ENCODE peak calls at places on chromosomes 16 and 17, in eight cellular contexts. I is coronary artery; M is choroid plexus epithelial cell; B is BJ; W is SK-N-DZ; A is uterus; S is CD4-positive, alpha-beta T cell; G is HAP-1. R is an unnamed sample.
A peak's percentile ranks its signal among the peaks of the same experiment; 100 is the strongest.

GRCh38 chr17:4854181-4854681 is 21.1 kb downstream of the MINK1 start:
- DNase-seq in I (no peak), M (peak; percentile 54), B (no peak), W (peak; percentile 87), A (no peak), S (no peak), G (no peak), R (no peak)

GRCh38 chr17:14510136-14510535 is 209.3 kb downstream of the HS3ST3B1 start:
- DNase-seq in I (no peak), M (peak; percentile 6), B (peak; percentile 1), W (no peak), A (no peak), S (no peak), G (no peak), R (no peak)

GRCh38 chr16:31869511-31870201 is 4.0 kb upstream of the ZNF267 start:
- DNase-seq in I (no peak), M (peak; percentile 83), B (no peak), W (no peak), A (no peak), S (peak; percentile 56), G (no peak), R (peak; percentile 84)

GRCh38 chr17:74519951-74520553 is 11.2 kb downstream of the CD300LB start:
- DNase-seq in I (peak; percentile 26), M (no peak), B (no peak), W (no peak), A (no peak), S (no peak), G (no peak), R (no peak)

GRCh38 chr16:3459401-3460090 is 16.1 kb downstream of the NAA60 start:
- DNase-seq in I (no peak), M (no peak), B (no peak), W (no peak), A (no peak), S (no peak), G (peak; percentile 87), R (peak; percentile 52)

GRCh38 chr16:14151256-14152030 is 80.3 kb downstream of the MRTFB start:
- DNase-seq in I (no peak), M (peak; percentile 53), B (no peak), W (no peak), A (no peak), S (no peak), G (no peak), R (peak; percentile 60)

GRCh38 chr16:47213761-47214440 is 70.2 kb upstream of the NETO2 start:
- DNase-seq in I (no peak), M (peak; percentile 49), B (no peak), W (no peak), A (no peak), S (no peak), G (no peak), R (peak; percentile 42)

GRCh38 chr16:30786936-30787612 is at the start of gene ZNF629:
- DNase-seq in I (no peak), M (peak; percentile 72), B (no peak), W (peak; percentile 84), A (peak; percentile 73), S (no peak), G (peak; percentile 44), R (peak; percentile 77)

GRCh38 chr17:74950207-74950606 is 14.5 kb downstream of the OTOP3 start:
- DNase-seq in I (no peak), M (no peak), B (no peak), W (no peak), A (no peak), S (no peak), G (no peak), R (no peak)

GRCh38 chr17:82659886-82660285 is 11.6 kb upstream of the WDR45B start:
- DNase-seq in I (no peak), M (no peak), B (no peak), W (no peak), A (no peak), S (no peak), G (no peak), R (no peak)

GRCh38 chr17:39668141-39668924 is at the start of gene PNMT:
- DNase-seq in I (no peak), M (peak; percentile 59), B (no peak), W (peak; percentile 68), A (peak; percentile 57), S (peak; percentile 57), G (peak; percentile 65), R (peak; percentile 62)

GRCh38 chr16:29984764-29985147 is 10.7 kb downstream of the HIRIP3 start:
- DNase-seq in I (no peak), M (no peak), B (no peak), W (no peak), A (no peak), S (no peak), G (no peak), R (no peak)

GRCh38 chr17:42340691-42341127 is 47.5 kb downstream of the STAT3 start:
- DNase-seq in I (no peak), M (no peak), B (no peak), W (no peak), A (no peak), S (no peak), G (no peak), R (no peak)

GRCh38 chr16:56641166-56641565 is 2.7 kb downstream of the MT1A start:
- DNase-seq in I (no peak), M (no peak), B (no peak), W (no peak), A (no peak), S (no peak), G (no peak), R (no peak)

GRCh38 chr16:15854906-15855703 is 1.7 kb downstream of the MYH11 start:
- DNase-seq in I (no peak), M (no peak), B (no peak), W (no peak), A (peak; percentile 62), S (no peak), G (no peak), R (no peak)

GRCh38 chr17:42979511-42980273 is at the start of gene PTGES3L:
- DNase-seq in I (peak; percentile 78), M (peak; percentile 44), B (no peak), W (peak; percentile 94), A (peak; percentile 45), S (no peak), G (peak; percentile 39), R (peak; percentile 81)

GRCh38 chr17:60916043-60916442 is 238.4 kb downstream of the BCAS3 start:
- DNase-seq in I (no peak), M (no peak), B (no peak), W (no peak), A (no peak), S (no peak), G (no peak), R (no peak)

GRCh38 chr17:27356091-27356705 is 62.3 kb downstream of the WSB1 start:
- DNase-seq in I (no peak), M (no peak), B (no peak), W (no peak), A (no peak), S (no peak), G (no peak), R (no peak)

GRCh38 chr16:2154533-2155090 is 970 bp upstream of the TRAF7 start:
- DNase-seq in I (no peak), M (no peak), B (no peak), W (no peak), A (no peak), S (peak; percentile 27), G (no peak), R (no peak)

GRCh38 chr17:78547035-78547434 is 30.2 kb downstream of the DNAH17 start:
- DNase-seq in I (no peak), M (no peak), B (no peak), W (no peak), A (no peak), S (no peak), G (no peak), R (no peak)

GRCh38 chr16:70664325-70665112 is 18.2 kb downstream of the IL34 start:
- DNase-seq in I (no peak), M (no peak), B (no peak), W (no peak), A (no peak), S (no peak), G (no peak), R (no peak)

GRCh38 chr17:38705523-38705802 is 390 bp downstream of the MLLT6 start:
- DNase-seq in I (no peak), M (no peak), B (no peak), W (no peak), A (no peak), S (no peak), G (peak; percentile 29), R (no peak)

GRCh38 chr16:3012828-3013420 is at the start of gene CLDN9:
- DNase-seq in I (no peak), M (no peak), B (no peak), W (no peak), A (no peak), S (no peak), G (no peak), R (no peak)

GRCh38 chr17:57363998-57364645 is 107.8 kb downstream of the MSI2 start:
- DNase-seq in I (no peak), M (no peak), B (no peak), W (peak; percentile 81), A (no peak), S (no peak), G (no peak), R (no peak)

GRCh38 chr16:62711797-62712196 is 675.6 kb upstream of the CDH8 start:
- DNase-seq in I (no peak), M (no peak), B (no peak), W (no peak), A (no peak), S (no peak), G (no peak), R (no peak)

GRCh38 chr16:19753815-19754643 is 36.0 kb downstream of the IQCK start:
- DNase-seq in I (no peak), M (peak; percentile 85), B (no peak), W (no peak), A (no peak), S (no peak), G (no peak), R (peak; percentile 17)

GRCh38 chr17:1232786-1233185 is 37.5 kb upstream of the BHLHA9 start:
- DNase-seq in I (no peak), M (peak; percentile 73), B (peak; percentile 18), W (no peak), A (no peak), S (no peak), G (no peak), R (peak; percentile 52)

GRCh38 chr16:10939649-10940206 is 2.5 kb downstream of the DEXI start:
- DNase-seq in I (no peak), M (no peak), B (no peak), W (no peak), A (no peak), S (no peak), G (no peak), R (no peak)

GRCh38 chr17:57593739-57594462 is 151.2 kb downstream of the CCDC182 start:
- DNase-seq in I (no peak), M (no peak), B (no peak), W (no peak), A (no peak), S (no peak), G (no peak), R (peak; percentile 15)

GRCh38 chr16:86215979-86216585 is 294.2 kb upstream of the FOXF1 start:
- DNase-seq in I (no peak), M (no peak), B (no peak), W (no peak), A (no peak), S (no peak), G (no peak), R (no peak)

GRCh38 chr17:46135879-46136562 is 57.2 kb downstream of the KANSL1 start:
- DNase-seq in I (no peak), M (no peak), B (no peak), W (no peak), A (no peak), S (no peak), G (no peak), R (no peak)

GRCh38 chr17:31394544-31394943 is 3.1 kb downstream of the RAB11FIP4 start:
- DNase-seq in I (peak; percentile 62), M (peak; percentile 89), B (peak; percentile 4), W (no peak), A (peak; percentile 36), S (peak; percentile 19), G (no peak), R (peak; percentile 69)

GRCh38 chr16:74280448-74280847 is 16.2 kb upstream of the PSMD7 start:
- DNase-seq in I (no peak), M (no peak), B (no peak), W (no peak), A (no peak), S (no peak), G (no peak), R (no peak)

GRCh38 chr16:49838639-49839461 is 17.1 kb downstream of the ZNF423 start:
- DNase-seq in I (no peak), M (no peak), B (no peak), W (no peak), A (peak; percentile 33), S (no peak), G (no peak), R (no peak)

R was measured in mesenchymal stem cell.